ENCODE peak calls at places on chromosomes 4 and X, in eight cellular contexts. One of them, this sample, is unnamed.

GRCh38 chrX:19446397-19446796 is 68.9 kb downstream of the MAP3K15 start:
- DNase-seq in heart left ventricle: no peak
- DNase-seq in body of pancreas: no peak
- DNase-seq in testis: no peak
- DNase-seq in right lobe of liver: no peak
- DNase-seq in suprapubic skin: no peak
- DNase-seq in esophagus squamous epithelium: no peak
- DNase-seq in sigmoid colon: no peak
- DNase-seq in this sample: no peak

GRCh38 chrX:103153661-103154060 is 60.7 kb upstream of the NXF3 start:
- DNase-seq in heart left ventricle: no peak
- DNase-seq in body of pancreas: no peak
- DNase-seq in testis: no peak
- DNase-seq in right lobe of liver: no peak
- DNase-seq in suprapubic skin: no peak
- DNase-seq in esophagus squamous epithelium: no peak
- DNase-seq in sigmoid colon: no peak
- DNase-seq in this sample: no peak

GRCh38 chrX:39196192-39197102 is 395.2 kb downstream of the MID1IP1 start:
- DNase-seq in heart left ventricle: no peak
- DNase-seq in body of pancreas: peak; percentile 45
- DNase-seq in testis: peak; percentile 24
- DNase-seq in right lobe of liver: no peak
- DNase-seq in suprapubic skin: no peak
- DNase-seq in esophagus squamous epithelium: no peak
- DNase-seq in sigmoid colon: no peak
- DNase-seq in this sample: no peak

GRCh38 chr4:94403735-94404134 is 48.0 kb upstream of the PDLIM5 start:
- DNase-seq in heart left ventricle: no peak
- DNase-seq in body of pancreas: no peak
- DNase-seq in testis: no peak
- DNase-seq in right lobe of liver: no peak
- DNase-seq in suprapubic skin: no peak
- DNase-seq in esophagus squamous epithelium: no peak
- DNase-seq in sigmoid colon: no peak
- DNase-seq in this sample: no peak

GRCh38 chrX:56766554-56767412 is 37.7 kb downstream of the NBDY start:
- DNase-seq in heart left ventricle: no peak
- DNase-seq in body of pancreas: no peak
- DNase-seq in testis: no peak
- DNase-seq in right lobe of liver: peak; percentile 39
- DNase-seq in suprapubic skin: no peak
- DNase-seq in esophagus squamous epithelium: no peak
- DNase-seq in sigmoid colon: peak; percentile 64
- DNase-seq in this sample: no peak

GRCh38 chr4:110364911-110365520 is 110.9 kb upstream of the ENPEP start:
- DNase-seq in heart left ventricle: no peak
- DNase-seq in body of pancreas: no peak
- DNase-seq in testis: no peak
- DNase-seq in right lobe of liver: no peak
- DNase-seq in suprapubic skin: no peak
- DNase-seq in esophagus squamous epithelium: no peak
- DNase-seq in sigmoid colon: no peak
- DNase-seq in this sample: peak; percentile 33

GRCh38 chrX:41705680-41706374 is 17.1 kb downstream of the GPR34 start:
- DNase-seq in heart left ventricle: no peak
- DNase-seq in body of pancreas: no peak
- DNase-seq in testis: no peak
- DNase-seq in right lobe of liver: no peak
- DNase-seq in suprapubic skin: no peak
- DNase-seq in esophagus squamous epithelium: no peak
- DNase-seq in sigmoid colon: no peak
- DNase-seq in this sample: peak; percentile 16

GRCh38 chrX:40570346-40571093 is 10.2 kb upstream of the ATP6AP2 start:
- DNase-seq in heart left ventricle: no peak
- DNase-seq in body of pancreas: no peak
- DNase-seq in testis: no peak
- DNase-seq in right lobe of liver: no peak
- DNase-seq in suprapubic skin: no peak
- DNase-seq in esophagus squamous epithelium: no peak
- DNase-seq in sigmoid colon: no peak
- DNase-seq in this sample: no peak

GRCh38 chrX:20547649-20548051 is 280.9 kb upstream of the RPS6KA3 start:
- DNase-seq in heart left ventricle: no peak
- DNase-seq in body of pancreas: peak; percentile 40
- DNase-seq in testis: no peak
- DNase-seq in right lobe of liver: peak; percentile 68
- DNase-seq in suprapubic skin: no peak
- DNase-seq in esophagus squamous epithelium: no peak
- DNase-seq in sigmoid colon: no peak
- DNase-seq in this sample: peak; percentile 33

GRCh38 chr4:83189631-83190136 is 75.2 kb upstream of the PLAC8 start:
- DNase-seq in heart left ventricle: no peak
- DNase-seq in body of pancreas: no peak
- DNase-seq in testis: no peak
- DNase-seq in right lobe of liver: no peak
- DNase-seq in suprapubic skin: no peak
- DNase-seq in esophagus squamous epithelium: no peak
- DNase-seq in sigmoid colon: no peak
- DNase-seq in this sample: no peak

GRCh38 chr4:38856046-38856445 is 571 bp downstream of the TLR6 start:
- DNase-seq in heart left ventricle: no peak
- DNase-seq in body of pancreas: no peak
- DNase-seq in testis: peak; percentile 28
- DNase-seq in right lobe of liver: no peak
- DNase-seq in suprapubic skin: no peak
- DNase-seq in esophagus squamous epithelium: no peak
- DNase-seq in sigmoid colon: no peak
- DNase-seq in this sample: no peak

GRCh38 chr4:188305690-188306089 is 166.4 kb downstream of the TRIML1 start:
- DNase-seq in heart left ventricle: no peak
- DNase-seq in body of pancreas: no peak
- DNase-seq in testis: no peak
- DNase-seq in right lobe of liver: no peak
- DNase-seq in suprapubic skin: no peak
- DNase-seq in esophagus squamous epithelium: no peak
- DNase-seq in sigmoid colon: no peak
- DNase-seq in this sample: no peak

GRCh38 chrX:14675500-14675899 is 146.2 kb downstream of the GLRA2 start:
- DNase-seq in heart left ventricle: no peak
- DNase-seq in body of pancreas: no peak
- DNase-seq in testis: no peak
- DNase-seq in right lobe of liver: no peak
- DNase-seq in suprapubic skin: no peak
- DNase-seq in esophagus squamous epithelium: no peak
- DNase-seq in sigmoid colon: no peak
- DNase-seq in this sample: no peak

GRCh38 chrX:134821370-134821769 is 163.1 kb upstream of the PLAC1 start:
- DNase-seq in heart left ventricle: no peak
- DNase-seq in body of pancreas: no peak
- DNase-seq in testis: no peak
- DNase-seq in right lobe of liver: no peak
- DNase-seq in suprapubic skin: no peak
- DNase-seq in esophagus squamous epithelium: no peak
- DNase-seq in sigmoid colon: no peak
- DNase-seq in this sample: no peak

GRCh38 chrX:68354869-68355628 is 78.2 kb downstream of the OPHN1 start:
- DNase-seq in heart left ventricle: no peak
- DNase-seq in body of pancreas: no peak
- DNase-seq in testis: no peak
- DNase-seq in right lobe of liver: no peak
- DNase-seq in suprapubic skin: no peak
- DNase-seq in esophagus squamous epithelium: no peak
- DNase-seq in sigmoid colon: no peak
- DNase-seq in this sample: no peak

GRCh38 chrX:9700555-9700954 is 65.1 kb downstream of the GPR143 start:
- DNase-seq in heart left ventricle: no peak
- DNase-seq in body of pancreas: no peak
- DNase-seq in testis: no peak
- DNase-seq in right lobe of liver: no peak
- DNase-seq in suprapubic skin: no peak
- DNase-seq in esophagus squamous epithelium: no peak
- DNase-seq in sigmoid colon: no peak
- DNase-seq in this sample: no peak

GRCh38 chrX:98380106-98380505 is 1496.4 kb downstream of the RPA4 start:
- DNase-seq in heart left ventricle: no peak
- DNase-seq in body of pancreas: no peak
- DNase-seq in testis: no peak
- DNase-seq in right lobe of liver: no peak
- DNase-seq in suprapubic skin: no peak
- DNase-seq in esophagus squamous epithelium: no peak
- DNase-seq in sigmoid colon: no peak
- DNase-seq in this sample: no peak

GRCh38 chr4:101400096-101400495 is 52.8 kb upstream of the PPP3CA start:
- DNase-seq in heart left ventricle: no peak
- DNase-seq in body of pancreas: no peak
- DNase-seq in testis: no peak
- DNase-seq in right lobe of liver: no peak
- DNase-seq in suprapubic skin: no peak
- DNase-seq in esophagus squamous epithelium: no peak
- DNase-seq in sigmoid colon: no peak
- DNase-seq in this sample: no peak

GRCh38 chrX:133926099-133926498 is 59.3 kb downstream of the GPC3 start:
- DNase-seq in heart left ventricle: no peak
- DNase-seq in body of pancreas: no peak
- DNase-seq in testis: no peak
- DNase-seq in right lobe of liver: no peak
- DNase-seq in suprapubic skin: no peak
- DNase-seq in esophagus squamous epithelium: no peak
- DNase-seq in sigmoid colon: no peak
- DNase-seq in this sample: no peak

GRCh38 chrX:149539283-149540132 is 1.3 kb upstream of the EOLA1 start:
- DNase-seq in heart left ventricle: peak; percentile 91
- DNase-seq in body of pancreas: peak; percentile 91
- DNase-seq in testis: peak; percentile 93
- DNase-seq in right lobe of liver: peak; percentile 91
- DNase-seq in suprapubic skin: peak; percentile 95
- DNase-seq in esophagus squamous epithelium: peak; percentile 74
- DNase-seq in sigmoid colon: peak; percentile 96
- DNase-seq in this sample: peak; percentile 83

DNA sequence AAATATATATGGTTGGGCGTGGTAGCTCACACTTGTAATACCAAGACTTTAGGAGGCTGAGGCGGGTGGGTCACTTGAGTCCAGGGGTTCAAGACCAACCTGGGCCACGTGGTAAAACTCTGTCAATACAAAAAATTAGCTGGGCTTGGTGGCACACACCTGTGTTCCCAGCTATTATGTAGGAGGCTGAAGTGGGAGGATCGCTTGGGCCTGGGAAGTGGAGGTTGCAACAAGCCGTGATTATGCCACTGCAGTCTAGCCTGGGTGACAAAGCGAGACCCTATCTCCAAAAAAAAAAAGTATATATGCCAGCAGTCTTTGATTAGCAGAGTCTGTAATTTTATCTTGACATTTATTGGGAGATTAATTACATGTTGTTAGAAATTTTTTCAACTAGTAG is 8.7 kb downstream of the EIF2S3 start:
- DNase-seq in heart left ventricle: no peak
- DNase-seq in body of pancreas: no peak
- DNase-seq in testis: no peak
- DNase-seq in right lobe of liver: no peak
- DNase-seq in suprapubic skin: no peak
- DNase-seq in esophagus squamous epithelium: no peak
- DNase-seq in sigmoid colon: no peak
- DNase-seq in this sample: no peak
- TF ChIP-seq POLR2A in heart left ventricle: no peak
- TF ChIP-seq POLR2A in body of pancreas: no peak
- TF ChIP-seq POLR2A in testis: no peak
- TF ChIP-seq POLR2A in right lobe of liver: no peak
- TF ChIP-seq POLR2A in suprapubic skin: no peak
- TF ChIP-seq POLR2A in esophagus squamous epithelium: no peak
- TF ChIP-seq POLR2A in sigmoid colon: no peak
- TF ChIP-seq POLR2A in this sample: no peak

DNA sequence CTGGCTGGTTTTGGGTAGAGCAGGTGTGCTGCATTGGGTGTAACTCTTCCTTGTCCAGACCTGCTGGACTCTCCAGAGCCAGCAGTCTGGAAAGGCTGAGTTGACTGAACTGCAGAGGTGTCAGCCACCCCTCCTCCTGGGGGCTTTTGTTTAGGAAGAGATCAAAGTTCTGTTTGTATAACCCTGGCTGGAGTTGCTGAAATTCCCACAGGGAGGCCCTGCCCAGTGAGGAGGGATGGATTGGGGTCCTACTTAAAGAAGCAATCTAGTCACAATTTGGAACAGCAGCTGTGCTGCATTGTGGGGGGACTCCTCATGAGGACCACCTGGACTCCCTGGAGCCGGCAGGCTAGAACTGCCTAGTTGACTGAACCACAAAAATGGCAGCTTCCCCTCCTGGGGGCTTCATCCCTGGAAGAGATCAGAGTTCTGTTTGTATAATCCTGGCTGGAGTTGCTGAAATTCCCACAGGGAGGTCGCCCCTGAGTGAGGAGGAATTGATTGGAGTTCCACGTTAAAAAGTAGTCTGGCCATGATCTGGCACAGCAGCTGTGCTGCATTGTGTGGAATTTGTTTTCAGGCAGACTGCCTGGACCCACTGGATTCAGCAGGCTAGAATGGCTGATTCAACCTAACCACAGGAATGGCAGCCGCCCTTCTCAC is 264.9 kb upstream of the ZC4H2 start:
- DNase-seq in heart left ventricle: no peak
- DNase-seq in body of pancreas: no peak
- DNase-seq in testis: no peak
- DNase-seq in right lobe of liver: no peak
- DNase-seq in suprapubic skin: no peak
- DNase-seq in esophagus squamous epithelium: no peak
- DNase-seq in sigmoid colon: no peak
- DNase-seq in this sample: no peak
- H3K9me3 ChIP-seq in heart left ventricle: no peaks in the 10 kb centered on the region
- H3K9me3 ChIP-seq in body of pancreas: no peaks in the 10 kb centered on the region
- H3K9me3 ChIP-seq in testis: no peaks in the 10 kb centered on the region
- H3K9me3 ChIP-seq in right lobe of liver: no peaks in the 10 kb centered on the region
- H3K9me3 ChIP-seq in suprapubic skin: no peaks in the 10 kb centered on the region
- H3K9me3 ChIP-seq in esophagus squamous epithelium: no peaks in the 10 kb centered on the region
- H3K9me3 ChIP-seq in sigmoid colon: no peaks in the 10 kb centered on the region
- H3K9me3 ChIP-seq in this sample: no peaks in the 10 kb centered on the region

GRCh38 chrX:154320406-154320805 is 24.8 kb downstream of the TKTL1 start:
- DNase-seq in heart left ventricle: no peak
- DNase-seq in body of pancreas: no peak
- DNase-seq in testis: no peak
- DNase-seq in right lobe of liver: peak; percentile 23
- DNase-seq in suprapubic skin: no peak
- DNase-seq in esophagus squamous epithelium: no peak
- DNase-seq in sigmoid colon: no peak
- DNase-seq in this sample: no peak
- TF ChIP-seq POLR2A in heart left ventricle: no peak
- TF ChIP-seq POLR2A in body of pancreas: no peak
- TF ChIP-seq POLR2A in testis: no peak
- TF ChIP-seq POLR2A in right lobe of liver: no peak
- TF ChIP-seq POLR2A in suprapubic skin: no peak
- TF ChIP-seq POLR2A in esophagus squamous epithelium: no peak
- TF ChIP-seq POLR2A in sigmoid colon: no peak
- TF ChIP-seq POLR2A in this sample: no peak

DNA sequence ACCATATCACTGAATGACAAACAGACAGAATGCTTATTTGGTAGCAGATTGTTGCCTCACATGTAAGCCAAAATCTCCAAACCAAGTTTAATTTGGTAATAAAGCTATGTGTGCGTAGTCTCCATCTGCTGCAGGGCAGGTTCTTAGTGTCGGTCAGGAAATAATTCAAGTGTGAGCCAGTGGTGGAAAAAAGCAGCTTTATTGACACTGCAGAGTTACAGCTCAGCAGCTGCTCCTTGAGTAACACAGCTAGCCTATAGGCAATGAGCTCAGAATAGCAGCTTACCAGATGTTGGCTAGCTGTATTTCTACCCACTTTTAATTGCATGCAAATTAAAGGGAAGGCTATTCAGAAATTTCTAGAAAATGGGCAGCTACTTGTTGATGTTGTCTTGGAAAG is 757.8 kb upstream of the HS3ST1 start:
- DNase-seq in heart left ventricle: no peak
- DNase-seq in body of pancreas: no peak
- DNase-seq in testis: no peak
- DNase-seq in right lobe of liver: no peak
- DNase-seq in suprapubic skin: no peak
- DNase-seq in esophagus squamous epithelium: no peak
- DNase-seq in sigmoid colon: no peak
- DNase-seq in this sample: no peak
- H3K9me3 ChIP-seq in heart left ventricle: no peaks in the 10 kb centered on the region
- H3K9me3 ChIP-seq in body of pancreas: no peaks in the 10 kb centered on the region
- H3K9me3 ChIP-seq in testis: no peaks in the 10 kb centered on the region
- H3K9me3 ChIP-seq in right lobe of liver: no peaks in the 10 kb centered on the region
- H3K9me3 ChIP-seq in suprapubic skin: no peaks in the 10 kb centered on the region
- H3K9me3 ChIP-seq in esophagus squamous epithelium: no peaks in the 10 kb centered on the region
- H3K9me3 ChIP-seq in sigmoid colon: no peaks in the 10 kb centered on the region
- H3K9me3 ChIP-seq in this sample: no peaks in the 10 kb centered on the region